ENCODE peak calls at places on chromosomes 1 and 21, in nine cellular contexts. B is HAP-1; G is cardiac muscle cell; X is fibroblast of lung; R is CD4-positive, alpha-beta T cell; I is ovary; E is colonic mucosa; V is heart left ventricle; H is T-helper 17 cell. Z is an unnamed sample.
A peak's percentile ranks its signal among the peaks of the same experiment; 100 is the strongest.

GRCh38 chr1:33261344-33261743 is 5.1 kb downstream of the ZNF362 start:
- DNase-seq in R (no peak), G (no peak), B (no peak), H (no peak), I (no peak), V (no peak), E (no peak), X (peak; percentile 54), Z (no peak)

GRCh38 chr1:156476501-156477298 is 23.9 kb downstream of the MEF2D start:
- DNase-seq in I (peak; percentile 70), V (no peak), B (no peak), H (no peak), X (peak; percentile 86), R (no peak), E (no peak), G (peak; percentile 62), Z (no peak)

GRCh38 chr1:55289614-55290013 is 74.5 kb upstream of the USP24 start:
- DNase-seq in H (no peak), B (no peak), I (no peak), G (no peak), V (no peak), R (no peak), X (no peak), E (no peak), Z (no peak)

GRCh38 chr1:116203936-116204335 is 92.7 kb downstream of the MAB21L3 start:
- DNase-seq in E (no peak), G (no peak), B (no peak), I (no peak), X (no peak), V (no peak), R (no peak), H (no peak), Z (no peak)

GRCh38 chr1:224276768-224277487 is 53.0 kb downstream of the NVL start:
- DNase-seq in R (no peak), V (no peak), I (no peak), H (no peak), X (no peak), G (no peak), E (no peak), B (no peak), Z (no peak)

GRCh38 chr1:6500446-6501406 is 9.3 kb upstream of the PLEKHG5 start:
- DNase-seq in R (no peak), H (no peak), I (peak; percentile 59), B (no peak), X (no peak), G (no peak), V (peak; percentile 48), E (no peak), Z (no peak)

GRCh38 chr1:160862151-160863061 is at the start of gene CD244:
- DNase-seq in H (no peak), V (peak; percentile 38), E (no peak), G (peak; percentile 73), X (no peak), B (no peak), R (peak; percentile 20), I (no peak), Z (no peak)

GRCh38 chr1:7940745-7941436 is at the start of gene TNFRSF9:
- DNase-seq in G (peak; percentile 60), R (peak; percentile 28), E (no peak), I (no peak), X (peak; percentile 71), H (peak; percentile 46), B (no peak), V (peak; percentile 31), Z (no peak)

GRCh38 chr21:35020446-35020845 is 28.7 kb downstream of the RUNX1 start:
- DNase-seq in G (no peak), V (no peak), R (no peak), I (no peak), E (no peak), X (no peak), H (no peak), B (no peak), Z (no peak)

GRCh38 chr1:11272842-11273594 is at the start of gene UBIAD1:
- DNase-seq in B (peak; percentile 79), X (peak; percentile 84), R (peak; percentile 85), G (peak; percentile 93), E (peak; percentile 87), I (peak; percentile 88), V (peak; percentile 88), H (peak; percentile 87), Z (no peak)

GRCh38 chr1:29565490-29565889 is 329.2 kb downstream of the PTPRU start:
- DNase-seq in V (no peak), E (no peak), G (no peak), H (no peak), R (no peak), X (no peak), I (no peak), B (no peak), Z (no peak)
- H3K9me3 ChIP-seq in V (peaks cover 56% of the 10 kb centered on the region), E (no peaks in the 10 kb centered on the region), G (no peaks in the 10 kb centered on the region), H (peaks cover 9% of the 10 kb centered on the region), R (peaks cover 57% of the 10 kb centered on the region), X (no peaks in the 10 kb centered on the region), I (peaks cover 12% of the 10 kb centered on the region), B (peaks cover 7% of the 10 kb centered on the region), Z (peaks cover 2% of the 10 kb centered on the region)

GRCh38 chr1:19552291-19553010 is 67.1 kb upstream of the CAPZB start:
- DNase-seq in V (no peak), B (no peak), G (no peak), X (no peak), H (no peak), R (no peak), I (no peak), E (no peak), Z (no peak)

GRCh38 chr1:19547814-19548213 is 62.5 kb upstream of the CAPZB start:
- DNase-seq in X (no peak), I (no peak), G (no peak), R (no peak), H (no peak), B (no peak), E (no peak), V (no peak), Z (no peak)
- H3K9me3 ChIP-seq in X (no peaks in the 10 kb centered on the region), I (no peaks in the 10 kb centered on the region), G (no peaks in the 10 kb centered on the region), R (peaks cover 19% of the 10 kb centered on the region), H (no peaks in the 10 kb centered on the region), B (peaks cover 4% of the 10 kb centered on the region), E (no peaks in the 10 kb centered on the region), V (peaks cover 11% of the 10 kb centered on the region), Z (peaks cover 4% of the 10 kb centered on the region)

GRCh38 chr1:49817681-49818080 is 206.1 kb downstream of the AGBL4 start:
- DNase-seq in B (no peak), X (no peak), E (no peak), V (no peak), I (no peak), R (no peak), H (no peak), G (no peak), Z (no peak)
- H3K9me3 ChIP-seq in B (no peaks in the 10 kb centered on the region), X (no peaks in the 10 kb centered on the region), E (no peaks in the 10 kb centered on the region), V (no peaks in the 10 kb centered on the region), I (no peaks in the 10 kb centered on the region), R (no peaks in the 10 kb centered on the region), H (no peaks in the 10 kb centered on the region), G (peaks cover 5% of the 10 kb centered on the region), Z (peaks cover 4% of the 10 kb centered on the region)

GRCh38 chr1:246814890-246815289 is 90.7 kb downstream of the SCCPDH start:
- DNase-seq in G (no peak), X (no peak), V (no peak), I (no peak), B (no peak), E (no peak), R (no peak), H (no peak), Z (no peak)
- H3K9me3 ChIP-seq in G (no peaks in the 10 kb centered on the region), X (no peaks in the 10 kb centered on the region), V (no peaks in the 10 kb centered on the region), I (no peaks in the 10 kb centered on the region), B (no peaks in the 10 kb centered on the region), E (no peaks in the 10 kb centered on the region), R (no peaks in the 10 kb centered on the region), H (no peaks in the 10 kb centered on the region), Z (no peaks in the 10 kb centered on the region)

DNA sequence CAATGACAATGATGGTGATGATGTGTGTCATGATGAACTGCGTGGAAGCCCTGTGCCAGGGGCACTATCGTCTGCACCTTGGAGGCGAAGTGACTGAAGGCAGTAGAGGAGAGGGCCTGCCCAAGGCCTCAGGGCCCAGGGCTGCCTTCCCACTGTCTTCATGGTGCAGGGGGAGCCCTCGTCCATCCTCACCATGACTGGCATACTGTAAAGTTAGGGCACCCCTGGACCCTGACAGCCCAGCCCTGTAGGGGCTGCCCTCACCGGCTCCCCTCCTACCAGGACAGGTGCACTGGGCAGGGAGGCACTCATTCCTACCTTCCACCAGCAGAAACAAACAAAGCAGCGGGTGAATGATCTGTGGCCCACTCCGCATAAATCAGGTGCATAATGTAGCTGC is 156.9 kb upstream of the C1orf174 start:
- DNase-seq in I (no peak), E (no peak), G (no peak), R (no peak), H (no peak), V (no peak), X (no peak), B (no peak), Z (no peak)
- H3K9me3 ChIP-seq in I (no peaks in the 10 kb centered on the region), E (no peaks in the 10 kb centered on the region), G (no peaks in the 10 kb centered on the region), R (no peaks in the 10 kb centered on the region), H (no peaks in the 10 kb centered on the region), V (no peaks in the 10 kb centered on the region), X (no peaks in the 10 kb centered on the region), B (no peaks in the 10 kb centered on the region), Z (peaks cover 36% of the 10 kb centered on the region)

GRCh38 chr1:248613742-248614141 is 16.2 kb upstream of the OR2T10 start:
- DNase-seq in G (no peak), R (no peak), H (no peak), V (no peak), B (no peak), E (no peak), I (no peak), X (no peak), Z (no peak)

DNA sequence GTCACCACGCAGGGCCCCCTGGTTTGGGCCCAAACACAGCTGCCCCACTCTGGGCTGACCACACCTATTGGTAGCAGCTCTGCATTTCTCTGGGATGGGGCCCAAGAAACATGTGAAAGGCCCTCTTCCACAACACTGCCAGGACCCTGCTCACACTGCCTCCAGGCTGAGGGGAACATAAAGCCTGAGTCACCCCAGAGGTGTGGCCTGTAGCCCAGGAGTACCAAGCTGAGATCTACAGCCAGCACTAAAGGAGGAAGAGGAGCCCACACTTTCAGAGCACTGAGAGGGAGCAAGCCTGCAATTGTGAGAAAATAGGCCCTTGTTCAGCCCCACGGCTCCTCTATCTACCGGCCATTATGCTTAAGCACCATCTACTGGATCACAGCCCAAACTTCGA is 14.4 kb upstream of the OR2T10 start:
- DNase-seq in H (no peak), R (no peak), G (no peak), B (no peak), E (no peak), X (no peak), V (no peak), I (no peak), Z (no peak)
- H3K9me3 ChIP-seq in H (no peaks in the 10 kb centered on the region), R (no peaks in the 10 kb centered on the region), G (no peaks in the 10 kb centered on the region), B (no peaks in the 10 kb centered on the region), E (no peaks in the 10 kb centered on the region), X (no peaks in the 10 kb centered on the region), V (no peaks in the 10 kb centered on the region), I (no peaks in the 10 kb centered on the region), Z (peaks cover 5% of the 10 kb centered on the region)

DNA sequence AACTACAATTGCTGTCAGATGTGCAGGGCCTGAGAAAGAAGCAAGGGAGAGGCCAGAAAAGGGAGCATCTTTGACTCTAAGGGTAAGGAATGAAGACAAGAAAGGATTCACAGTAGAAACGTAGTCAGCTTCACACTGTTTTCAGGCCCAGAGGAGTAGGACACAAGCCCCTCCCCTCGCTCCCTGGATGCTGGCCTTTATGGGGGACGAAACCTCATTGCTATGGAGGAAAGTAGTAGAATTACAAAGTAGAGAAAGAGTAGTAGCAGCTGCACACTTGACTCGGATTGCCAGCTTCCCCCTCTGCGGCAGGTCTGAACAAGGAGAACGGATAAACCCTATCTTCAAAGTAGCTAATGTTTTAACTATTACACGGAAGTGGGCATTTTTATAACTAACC is 842.7 kb downstream of the LTN1 start:
- DNase-seq in G (no peak), R (no peak), E (no peak), I (no peak), V (no peak), X (no peak), B (no peak), H (no peak), Z (no peak)
- H3K9me3 ChIP-seq in G (no peaks in the 10 kb centered on the region), R (no peaks in the 10 kb centered on the region), E (no peaks in the 10 kb centered on the region), I (no peaks in the 10 kb centered on the region), V (no peaks in the 10 kb centered on the region), X (no peaks in the 10 kb centered on the region), B (no peaks in the 10 kb centered on the region), H (peaks cover 3% of the 10 kb centered on the region), Z (no peaks in the 10 kb centered on the region)